ENCODE peak calls at places on chromosomes 3 and 15, in five cellular contexts. D is brain microvascular endothelial cell, N is Calu3, U is BJ, A is DMS153. L is an unnamed sample.

GRCh38 chr3:56782215-56782614 is 19.5 kb downstream of the ARHGEF3 start:
- DNase-seq in D (no peak), N (no peak), U (no peak), A (no peak), L (no peak)

GRCh38 chr3:45067941-45068340 is 41.8 kb downstream of the CLEC3B start:
- DNase-seq in D (no peak), N (no peak), U (no peak), A (no peak), L (no peak)

GRCh38 chr3:133527306-133527705 is 46.2 kb upstream of the CDV3 start:
- DNase-seq in D (no peak), N (no peak), U (no peak), A (peak), L (no peak)

GRCh38 chr3:9036327-9037112 is 73.2 kb upstream of the RAD18 start:
- DNase-seq in D (no peak), N (no peak), U (no peak), A (no peak), L (no peak)

GRCh38 chr3:31181661-31182060 is 287.2 kb upstream of the GADL1 start:
- DNase-seq in D (no peak), N (no peak), U (no peak), A (no peak), L (no peak)

GRCh38 chr3:133489466-133490085 is 83.9 kb upstream of the CDV3 start:
- DNase-seq in D (no peak), N (no peak), U (no peak), A (no peak), L (no peak)

GRCh38 chr15:25052191-25052999 is 97.6 kb downstream of the SNRPN start:
- DNase-seq in D (no peak), N (no peak), U (no peak), A (no peak), L (no peak)

GRCh38 chr3:10142707-10143560 is 1.4 kb downstream of the VHL start:
- DNase-seq in D (no peak), N (peak), U (no peak), A (no peak), L (no peak)

GRCh38 chr15:94631608-94632007 is 400.2 kb downstream of the MCTP2 start:
- DNase-seq in D (no peak), N (no peak), U (no peak), A (no peak), L (no peak)

GRCh38 chr3:98395111-98395510 is 4.6 kb downstream of the OR5K3 start:
- DNase-seq in D (no peak), N (no peak), U (no peak), A (no peak), L (no peak)

GRCh38 chr15:70704166-70704565 is 59.2 kb downstream of the UACA start:
- DNase-seq in D (no peak), N (no peak), U (no peak), A (peak), L (no peak)

GRCh38 chr3:30135190-30135589 is 471.2 kb upstream of the TGFBR2 start:
- DNase-seq in D (no peak), N (no peak), U (no peak), A (no peak), L (no peak)

GRCh38 chr3:32419766-32420137 is 28.1 kb downstream of the CMTM7 start:
- DNase-seq in D (no peak), N (no peak), U (no peak), A (no peak), L (no peak)

GRCh38 chr3:150335631-150336030 is 72.5 kb upstream of the TSC22D2 start:
- DNase-seq in D (no peak), N (no peak), U (no peak), A (no peak), L (no peak)

GRCh38 chr3:62211675-62212429 is 161.5 kb downstream of the FEZF2 start:
- DNase-seq in D (no peak), N (no peak), U (no peak), A (peak), L (no peak)

GRCh38 chr15:35302340-35302739 is 217.2 kb upstream of the NANOGP8 start:
- DNase-seq in D (no peak), N (no peak), U (no peak), A (no peak), L (no peak)

GRCh38 chr3:149820183-149820582 is 7.2 kb downstream of the RNF13 start:
- DNase-seq in D (no peak), N (peak), U (no peak), A (no peak), L (no peak)

GRCh38 chr3:183537295-183537730 is 18.2 kb downstream of the KLHL6 start:
- DNase-seq in D (peak), N (no peak), U (peak), A (no peak), L (no peak)

GRCh38 chr15:67865331-67865730 is 25.5 kb upstream of the RNU6-1 start:
- DNase-seq in D (no peak), N (no peak), U (no peak), A (no peak), L (no peak)

GRCh38 chr15:66878761-66879160 is 176.7 kb downstream of the SMAD6 start:
- DNase-seq in D (no peak), N (no peak), U (no peak), A (no peak), L (no peak)

GRCh38 chr3:39267631-39268553 is 11.9 kb downstream of the CX3CR1 start:
- DNase-seq in D (no peak), N (no peak), U (no peak), A (no peak), L (peak)

GRCh38 chr3:157871248-157871647 is 235.0 kb downstream of the SHOX2 start:
- DNase-seq in D (no peak), N (no peak), U (no peak), A (no peak), L (no peak)

GRCh38 chr3:177657243-177657642 is 460.0 kb upstream of the TBL1XR1 start:
- DNase-seq in D (no peak), N (no peak), U (no peak), A (peak), L (no peak)

GRCh38 chr3:30615615-30616346 is 9.4 kb downstream of the TGFBR2 start:
- DNase-seq in D (no peak), N (no peak), U (no peak), A (no peak), L (no peak)

GRCh38 chr15:49387471-49387870 is 35.6 kb upstream of the FGF7 start:
- DNase-seq in D (no peak), N (no peak), U (no peak), A (no peak), L (no peak)

GRCh38 chr3:197482001-197482400 is 73.8 kb downstream of the BDH1 start:
- DNase-seq in D (peak), N (no peak), U (no peak), A (no peak), L (no peak)

L was measured in CD4-positive, alpha-beta memory T cell.